ENCODE peak calls at places on chromosome 14, in six cellular contexts. J is colonic mucosa; A is uterus; G is MCF 10A; K is ELR; C is stimulated activated CD4-positive, alpha-beta T cell treated with anti-CD3 and anti-CD28 coated beads, Interleukin-1b, Interleukin-23, amount 100 ng/mL, for 24 hours. F is an unnamed sample.

GRCh38 chr14:24042733-24043132 is 9.1 kb upstream of the CARMIL3 start:
- DNase-seq in J (no peak), A (no peak), G (no peak), K (no peak), C (no peak), F (no peak)

GRCh38 chr14:22974530-22975313 is 7.6 kb downstream of the AJUBA start:
- DNase-seq in J (no peak), A (no peak), G (peak), K (peak), C (no peak), F (no peak)

GRCh38 chr14:104145826-104146642 is 7.6 kb downstream of the KIF26A start:
- DNase-seq in J (no peak), A (no peak), G (no peak), K (no peak), C (no peak), F (no peak)

GRCh38 chr14:24481622-24482324 is 26.3 kb downstream of the CMA1 start:
- DNase-seq in J (peak), A (no peak), G (peak), K (peak), C (peak), F (peak)

GRCh38 chr14:33019346-33019745 is 80.7 kb downstream of the NPAS3 start:
- DNase-seq in J (no peak), A (no peak), G (no peak), K (no peak), C (no peak), F (no peak)

GRCh38 chr14:99224116-99224910 is 47.7 kb downstream of the BCL11B start:
- DNase-seq in J (no peak), A (no peak), G (no peak), K (no peak), C (no peak), F (no peak)

GRCh38 chr14:79369359-79370332 is 841.7 kb downstream of the DIO2 start:
- DNase-seq in J (no peak), A (peak), G (peak), K (peak), C (no peak), F (peak)

GRCh38 chr14:40485688-40486087 is 1053.5 kb upstream of the FBXO33 start:
- DNase-seq in J (no peak), A (no peak), G (no peak), K (no peak), C (no peak), F (no peak)

GRCh38 chr14:89973234-89973823 is 17.6 kb downstream of the TDP1 start:
- DNase-seq in J (peak), A (peak), G (peak), K (peak), C (no peak), F (peak)

GRCh38 chr14:95256011-95256775 is 63.5 kb downstream of the CLMN start:
- DNase-seq in J (no peak), A (no peak), G (no peak), K (no peak), C (no peak), F (no peak)

GRCh38 chr14:88128811-88129210 is 123.9 kb downstream of the GPR65 start:
- DNase-seq in J (no peak), A (no peak), G (no peak), K (no peak), C (no peak), F (no peak)

GRCh38 chr14:57746563-57746962 is 119.3 kb downstream of the SLC35F4 start:
- DNase-seq in J (no peak), A (no peak), G (no peak), K (no peak), C (no peak), F (no peak)

GRCh38 chr14:63404906-63405305 is 86.2 kb upstream of the GPHB5 start:
- DNase-seq in J (peak), A (no peak), G (no peak), K (no peak), C (no peak), F (no peak)

GRCh38 chr14:54490448-54490805 is 1.6 kb upstream of the GMFB start:
- DNase-seq in J (no peak), A (no peak), G (no peak), K (peak), C (no peak), F (no peak)

GRCh38 chr14:75486317-75486716 is 36.0 kb upstream of the BATF start:
- DNase-seq in J (no peak), A (no peak), G (no peak), K (no peak), C (no peak), F (no peak)